ENCODE peak calls at places on chromosome 6, in five cellular contexts. O, Y, F, C and K are unnamed samples.

GRCh38 chr6:37668251-37668650 is 29.4 kb downstream of the MDGA1 start:
- DNase-seq in O (no peak), C (no peak), F (no peak), Y (no peak), K (no peak)

GRCh38 chr6:78561015-78561414 is 306.3 kb upstream of the IRAK1BP1 start:
- DNase-seq in O (no peak), F (no peak), C (no peak), Y (no peak), K (no peak)

GRCh38 chr6:12245763-12246720 is 44.1 kb upstream of the EDN1 start:
- DNase-seq in F (no peak), Y (no peak), C (no peak), O (no peak), K (no peak)

GRCh38 chr6:17957488-17957887 is 29.9 kb downstream of the KIF13A start:
- DNase-seq in C (no peak), Y (no peak), F (no peak), O (no peak), K (no peak)

GRCh38 chr6:124924333-124924759 is 37.9 kb upstream of the RNF217 start:
- DNase-seq in Y (no peak), F (no peak), C (no peak), O (no peak), K (no peak)

GRCh38 chr6:122651604-122652003 is 41.4 kb downstream of the PKIB start:
- DNase-seq in O (no peak), F (no peak), C (no peak), Y (no peak), K (no peak)

GRCh38 chr6:168120390-168121307 is 41.6 kb upstream of the FRMD1 start:
- DNase-seq in Y (no peak), C (no peak), F (peak), O (no peak), K (peak)

GRCh38 chr6:165439928-165440554 is 130.6 kb upstream of the C6orf118 start:
- DNase-seq in F (no peak), Y (no peak), O (no peak), C (peak), K (no peak)

GRCh38 chr6:41545174-41545702 is 943 bp upstream of the FOXP4 start:
- DNase-seq in C (no peak), O (no peak), Y (no peak), F (no peak), K (no peak)

GRCh38 chr6:149213829-149214228 is 103.7 kb upstream of the TAB2 start:
- DNase-seq in C (no peak), O (no peak), Y (no peak), F (no peak), K (no peak)

GRCh38 chr6:111481836-111482235 is 1.2 kb downstream of the REV3L start:
- DNase-seq in Y (no peak), F (no peak), C (no peak), O (no peak), K (no peak)

GRCh38 chr6:21354805-21355238 is 238.7 kb upstream of the SOX4 start:
- DNase-seq in F (no peak), C (no peak), O (no peak), Y (peak), K (no peak)

GRCh38 chr6:119980802-119981201 is 631.2 kb upstream of the MAN1A1 start:
- DNase-seq in C (no peak), O (no peak), Y (no peak), F (no peak), K (no peak)

GRCh38 chr6:119974430-119975159 is 625.0 kb upstream of the MAN1A1 start:
- DNase-seq in C (no peak), Y (no peak), O (no peak), F (no peak), K (no peak)

GRCh38 chr6:119979862-119980261 is 630.3 kb upstream of the MAN1A1 start:
- DNase-seq in C (no peak), O (no peak), Y (no peak), F (no peak), K (no peak)

GRCh38 chr6:119978274-119978889 is 628.8 kb upstream of the MAN1A1 start:
- DNase-seq in C (peak), O (no peak), F (no peak), Y (peak), K (no peak)
- TF ChIP-seq CTCF in C (peak), O (peak), F (peak), Y (peak), K (peak)

DNA sequence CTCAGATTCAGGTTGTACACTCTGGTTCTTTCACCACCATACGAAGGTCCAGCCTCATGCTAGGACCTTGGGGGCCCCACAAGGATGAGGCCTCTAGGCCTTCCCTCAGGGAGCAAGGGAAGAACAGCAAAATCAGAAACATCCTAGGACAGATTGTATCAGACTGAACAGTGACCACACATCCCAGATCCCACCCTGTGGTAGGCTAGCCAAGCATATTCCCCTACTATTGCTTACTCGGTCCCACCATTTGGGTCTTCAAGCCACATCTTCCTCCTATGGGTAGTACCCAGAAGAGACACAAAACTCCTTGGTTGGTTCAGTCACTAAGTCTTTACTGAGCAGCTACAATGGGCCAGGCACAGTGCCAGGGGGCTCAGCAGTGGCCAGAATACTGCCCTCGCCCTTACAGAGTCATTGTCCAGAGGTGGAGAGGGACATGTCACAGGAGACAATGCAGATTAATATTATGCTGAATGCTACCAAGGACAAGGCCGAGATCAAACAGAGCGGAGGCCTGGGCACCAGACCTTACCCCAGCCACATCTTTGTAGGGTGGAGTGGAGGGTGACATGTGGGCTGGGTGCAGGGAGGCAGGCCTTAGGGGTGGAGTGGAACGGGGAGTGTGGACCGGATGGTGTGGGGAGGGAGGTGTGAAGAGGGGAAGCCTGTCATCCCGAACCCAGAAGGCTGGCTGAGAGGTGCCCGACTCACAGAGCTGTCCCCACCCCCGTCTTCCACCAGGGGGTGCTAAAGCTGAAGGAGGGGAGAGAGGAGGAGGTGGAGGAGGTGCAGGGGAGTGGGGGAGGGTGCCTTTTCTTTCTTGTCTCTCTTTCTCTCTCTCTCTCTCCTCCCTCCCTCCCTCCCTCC is 6.8 kb upstream of the MAPK13 start:
- DNase-seq in O (peak), Y (peak), F (no peak), C (peak), K (peak)
- TF ChIP-seq CTCF in O (peak), Y (peak), F (peak), C (peak), K (peak)

DNA sequence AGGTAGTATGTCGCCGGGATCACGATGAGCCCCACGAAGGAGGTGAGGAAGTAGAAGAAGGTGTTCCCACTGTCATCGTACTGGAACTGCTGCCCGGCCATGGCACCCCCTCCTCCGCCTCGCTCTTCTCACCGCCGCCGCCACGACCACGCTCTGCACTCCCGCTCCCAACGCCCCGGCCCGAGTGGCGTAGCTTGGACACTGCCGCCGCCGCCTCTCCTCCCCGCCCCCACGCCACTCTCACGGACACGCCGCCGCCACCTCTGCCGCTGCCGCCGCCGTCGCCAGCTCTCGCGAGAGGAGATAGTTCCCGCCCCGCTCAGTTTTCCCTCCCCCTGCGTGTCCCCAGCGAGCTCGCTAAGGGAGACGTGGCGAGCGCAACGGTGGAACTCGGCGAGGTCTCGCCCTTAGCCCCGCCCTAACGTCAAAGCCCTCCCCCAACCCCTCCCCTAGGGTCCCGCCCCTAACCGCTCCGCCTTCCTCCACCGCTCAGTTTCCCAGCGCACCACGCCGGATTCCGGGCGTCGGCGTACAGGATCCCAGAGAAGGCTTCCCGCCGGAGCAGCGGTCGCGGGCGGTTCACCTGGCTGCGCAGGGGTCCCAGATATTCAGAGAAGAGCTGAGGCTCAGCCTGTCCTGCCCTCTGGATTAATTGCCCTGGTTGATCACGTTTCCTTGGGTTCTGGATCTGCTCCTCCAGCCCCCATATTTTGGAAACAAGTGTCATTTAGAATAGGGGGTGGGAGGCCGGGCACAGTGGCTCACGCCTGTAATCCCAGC is at the start of gene SEC63:
- DNase-seq in C (peak), F (peak), O (peak), Y (peak), K (peak)
- TF ChIP-seq CTCF in C (no peak), F (no peak), O (no peak), Y (no peak), K (no peak)

GRCh38 chr6:10759884-10760329 is 12.3 kb downstream of the TMEM14B start:
- DNase-seq in C (no peak), F (no peak), Y (peak), O (no peak), K (no peak)

GRCh38 chr6:10756085-10756484 is 8.5 kb downstream of the TMEM14B start:
- DNase-seq in C (no peak), F (no peak), O (no peak), Y (no peak), K (no peak)

GRCh38 chr6:10763006-10763405 is 15.4 kb downstream of the TMEM14B start:
- DNase-seq in Y (no peak), F (no peak), C (no peak), O (no peak), K (no peak)

GRCh38 chr6:10759312-10759839 is 11.8 kb downstream of the TMEM14B start:
- DNase-seq in C (peak), O (no peak), F (no peak), Y (peak), K (no peak)
- TF ChIP-seq CTCF in C (peak), O (peak), F (peak), Y (no peak), K (peak)